ENCODE peak calls at places on chromosomes 3 and 15, in six cellular contexts. E is ureter, P is left cardiac atrium, N is substantia nigra, D is HAP-1, K is H9. J is an unnamed sample.

GRCh38 chr3:46619845-46620778 is 7.8 kb downstream of the FAM240A start:
- DNase-seq in N (no peak), D (no peak), K (no peak), P (no peak), E (no peak), J (no peak)

GRCh38 chr15:53367740-53368139 is 391.7 kb downstream of the WDR72 start:
- DNase-seq in D (no peak), P (no peak), K (no peak), E (no peak), N (no peak), J (no peak)

GRCh38 chr3:144104679-144105078 is 133.1 kb downstream of the DIPK2A start:
- DNase-seq in K (no peak), P (no peak), N (no peak), E (no peak), D (no peak), J (no peak)

GRCh38 chr15:58980351-58980939 is 7.0 kb upstream of the RNF111 start:
- DNase-seq in N (no peak), P (no peak), D (no peak), K (no peak), E (no peak), J (no peak)

GRCh38 chr15:73069109-73069508 is 16.8 kb downstream of the NEO1 start:
- DNase-seq in E (no peak), P (no peak), N (no peak), D (no peak), K (no peak), J (no peak)

GRCh38 chr3:63908081-63908736 is 4.0 kb downstream of the SCAANT1 start:
- DNase-seq in K (no peak), D (no peak), E (no peak), N (no peak), P (no peak), J (no peak)

GRCh38 chr15:74188216-74188615 is 14.4 kb downstream of the STRA6 start:
- DNase-seq in D (no peak), E (no peak), K (no peak), N (no peak), P (no peak), J (no peak)

GRCh38 chr15:72237286-72238224 is 6.6 kb upstream of the PKM start:
- DNase-seq in P (peak; percentile 75), D (peak; percentile 48), E (peak; percentile 83), K (peak; percentile 84), N (no peak), J (peak; percentile 29)

GRCh38 chr3:156050918-156051317 is 69.5 kb upstream of the KCNAB1 start:
- DNase-seq in D (no peak), P (no peak), K (no peak), E (no peak), N (no peak), J (no peak)

GRCh38 chr3:192917258-192917507 is 473 bp downstream of the MB21D2 start:
- DNase-seq in K (no peak), D (no peak), N (no peak), P (no peak), E (no peak), J (no peak)

GRCh38 chr3:86996261-86996955 is 5.5 kb upstream of the VGLL3 start:
- DNase-seq in D (no peak), N (no peak), K (no peak), P (no peak), E (no peak), J (no peak)

GRCh38 chr3:11661827-11662226 is 18.1 kb upstream of the VGLL4 start:
- DNase-seq in N (no peak), K (no peak), D (no peak), E (no peak), P (no peak), J (no peak)

GRCh38 chr15:85792872-85793621 is 1.7 kb downstream of the KLHL25 start:
- DNase-seq in P (no peak), E (no peak), N (no peak), D (no peak), K (no peak), J (no peak)

GRCh38 chr3:101676765-101677435 is at the start of gene ZBTB11:
- DNase-seq in N (no peak), P (peak; percentile 100), E (peak; percentile 100), K (peak; percentile 99), D (peak; percentile 100), J (peak; percentile 100)

GRCh38 chr15:68580883-68581155 is 2.0 kb downstream of the CORO2B start:
- DNase-seq in K (no peak), N (no peak), P (no peak), D (no peak), E (no peak), J (no peak)

GRCh38 chr3:182133752-182134151 is 422.0 kb downstream of the SOX2 start:
- DNase-seq in P (no peak), E (no peak), N (no peak), K (no peak), D (no peak), J (no peak)

GRCh38 chr3:152474585-152474984 is 205.9 kb downstream of the MBNL1 start:
- DNase-seq in D (peak; percentile 31), E (no peak), K (no peak), P (no peak), N (no peak), J (no peak)

GRCh38 chr3:196082471-196082971 is 631 bp upstream of the TFRC start:
- DNase-seq in K (no peak), N (no peak), D (no peak), E (no peak), P (no peak), J (no peak)

GRCh38 chr3:20564966-20565365 is 379.0 kb upstream of the SGO1 start:
- DNase-seq in P (no peak), E (no peak), K (no peak), N (no peak), D (no peak), J (no peak)

GRCh38 chr15:29840928-29841327 is 18.7 kb upstream of the TJP1 start:
- DNase-seq in N (no peak), P (no peak), D (no peak), K (no peak), E (no peak), J (no peak)

GRCh38 chr15:34109775-34110663 is 8.1 kb downstream of the PGBD4 start:
- DNase-seq in N (no peak), E (no peak), D (peak; percentile 33), P (no peak), K (no peak), J (no peak)

J was measured in WTC11.